ENCODE peak calls at places on chromosomes 11 and 22, in ten cellular contexts. W, T, I, D, X, N, L, U, J and V are unnamed samples.

GRCh38 chr11:96267490-96268010 is 75.4 kb downstream of the MAML2 start:
- DNase-seq in W (no peak), T (no peak), I (no peak), D (no peak), X (no peak), N (peak; percentile 87), L (no peak), U (no peak), J (peak; percentile 81), V (peak; percentile 84)

GRCh38 chr11:10918275-10918674 is 60.4 kb upstream of the ZBED5 start:
- DNase-seq in W (no peak), T (no peak), I (no peak), D (no peak), X (no peak), N (no peak), L (no peak), U (no peak), J (no peak), V (no peak)

GRCh38 chr11:65793144-65793581 is 6.3 kb downstream of the OVOL1 start:
- DNase-seq in W (no peak), T (peak; percentile 92), I (peak; percentile 88), D (no peak), X (no peak), N (no peak), L (peak; percentile 93), U (peak; percentile 76), J (no peak), V (no peak)

GRCh38 chr11:133238455-133238854 is 293.8 kb downstream of the OPCML start:
- DNase-seq in W (no peak), T (no peak), I (no peak), D (no peak), X (no peak), N (no peak), L (no peak), U (no peak), J (no peak), V (no peak)

GRCh38 chr11:45146072-45147016 is at the start of gene PRDM11:
- DNase-seq in W (peak; percentile 77), T (peak; percentile 47), I (peak; percentile 76), D (peak; percentile 60), X (peak; percentile 73), N (peak; percentile 69), L (peak; percentile 90), U (peak; percentile 71), J (peak; percentile 45), V (peak; percentile 68)

GRCh38 chr11:112216591-112217105 is 9.6 kb upstream of the PTS start:
- DNase-seq in W (peak; percentile 63), T (no peak), I (no peak), D (no peak), X (no peak), N (no peak), L (no peak), U (no peak), J (no peak), V (no peak)

GRCh38 chr22:29621761-29622526 is 18.5 kb downstream of the NF2 start:
- DNase-seq in W (peak; percentile 99), T (no peak), I (no peak), D (no peak), X (no peak), N (no peak), L (no peak), U (no peak), J (no peak), V (no peak)

GRCh38 chr11:131672191-131672590 is 301.8 kb downstream of the NTM start:
- DNase-seq in W (no peak), T (no peak), I (no peak), D (no peak), X (no peak), N (no peak), L (no peak), U (no peak), J (no peak), V (no peak)

GRCh38 chr11:62071408-62071807 is 52.4 kb upstream of the INCENP start:
- DNase-seq in W (peak; percentile 17), T (no peak), I (no peak), D (no peak), X (no peak), N (no peak), L (no peak), U (no peak), J (no peak), V (no peak)

GRCh38 chr11:23364076-23364475 is 503.8 kb upstream of the CCDC179 start:
- DNase-seq in W (no peak), T (no peak), I (no peak), D (no peak), X (no peak), N (no peak), L (no peak), U (no peak), J (no peak), V (no peak)

GRCh38 chr11:6603287-6604080 is at the start of the genes ILK and RRP8:
- DNase-seq in W (peak; percentile 90), T (peak; percentile 90), I (peak; percentile 94), D (peak; percentile 92), X (peak; percentile 92), N (peak; percentile 95), L (peak; percentile 96), U (peak; percentile 94), J (peak; percentile 94), V (peak; percentile 95)
- TF ChIP-seq CTCF in W (peak; percentile 18), T (no peak), I (no peak), D (no peak), X (no peak), N (no peak), L (peak; percentile 19), U (no peak), J (no peak), V (no peak)

GRCh38 chr22:27601195-27601594 is 200.4 kb downstream of the MN1 start:
- DNase-seq in W (peak; percentile 18), T (no peak), I (no peak), D (no peak), X (no peak), N (no peak), L (no peak), U (no peak), J (no peak), V (no peak)

GRCh38 chr22:27594474-27595134 is 207.0 kb downstream of the MN1 start:
- DNase-seq in W (no peak), T (no peak), I (no peak), D (no peak), X (no peak), N (no peak), L (no peak), U (no peak), J (no peak), V (no peak)

GRCh38 chr22:27596133-27596905 is 205.2 kb downstream of the MN1 start:
- DNase-seq in W (no peak), T (no peak), I (no peak), D (no peak), X (no peak), N (no peak), L (no peak), U (no peak), J (no peak), V (no peak)

GRCh38 chr22:27598792-27599191 is 202.8 kb downstream of the MN1 start:
- DNase-seq in W (no peak), T (no peak), I (no peak), D (no peak), X (no peak), N (no peak), L (no peak), U (no peak), J (no peak), V (no peak)

GRCh38 chr22:27597703-27598444 is 203.7 kb downstream of the MN1 start:
- DNase-seq in W (peak; percentile 45), T (no peak), I (no peak), D (no peak), X (no peak), N (no peak), L (no peak), U (no peak), J (no peak), V (no peak)
- TF ChIP-seq CTCF in W (no peak), T (no peak), I (no peak), D (no peak), X (no peak), N (no peak), L (no peak), U (no peak), J (no peak), V (no peak)

DNA sequence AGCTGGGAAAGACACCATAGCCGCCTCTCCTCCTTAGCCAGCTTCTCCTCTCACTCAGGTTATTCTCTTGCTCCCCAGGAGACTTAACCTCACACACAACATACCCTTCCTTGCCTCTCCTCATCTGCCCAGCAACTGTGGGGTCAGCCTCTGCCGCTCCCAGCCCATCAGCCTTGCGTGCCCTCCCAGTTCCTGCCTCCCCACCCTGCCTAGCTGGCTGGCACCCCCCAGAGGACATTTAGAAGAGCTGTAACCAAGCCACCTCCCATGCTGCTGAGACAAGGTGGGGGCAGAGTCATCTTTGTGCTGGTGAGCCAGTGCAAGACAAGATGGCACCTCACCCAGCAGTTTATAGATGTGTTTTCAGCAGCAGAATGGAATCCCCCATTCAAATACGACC is 38.2 kb downstream of the TOM1 start:
- DNase-seq in W (no peak), T (no peak), I (no peak), D (no peak), X (no peak), N (peak; percentile 45), L (no peak), U (no peak), J (no peak), V (no peak)
- TF ChIP-seq CTCF in W (no peak), T (no peak), I (no peak), D (no peak), X (no peak), N (peak; percentile 33), L (no peak), U (no peak), J (peak; percentile 19), V (peak; percentile 10)

GRCh38 chr22:41197808-41198585 is 7.1 kb upstream of the L3MBTL2 start:
- DNase-seq in W (peak; percentile 47), T (no peak), I (peak; percentile 56), D (peak; percentile 30), X (no peak), N (no peak), L (peak; percentile 73), U (no peak), J (no peak), V (no peak)
- TF ChIP-seq CTCF in W (peak; percentile 2), T (no peak), I (peak; percentile 12), D (no peak), X (peak; percentile 55), N (no peak), L (no peak), U (no peak), J (no peak), V (no peak)

DNA sequence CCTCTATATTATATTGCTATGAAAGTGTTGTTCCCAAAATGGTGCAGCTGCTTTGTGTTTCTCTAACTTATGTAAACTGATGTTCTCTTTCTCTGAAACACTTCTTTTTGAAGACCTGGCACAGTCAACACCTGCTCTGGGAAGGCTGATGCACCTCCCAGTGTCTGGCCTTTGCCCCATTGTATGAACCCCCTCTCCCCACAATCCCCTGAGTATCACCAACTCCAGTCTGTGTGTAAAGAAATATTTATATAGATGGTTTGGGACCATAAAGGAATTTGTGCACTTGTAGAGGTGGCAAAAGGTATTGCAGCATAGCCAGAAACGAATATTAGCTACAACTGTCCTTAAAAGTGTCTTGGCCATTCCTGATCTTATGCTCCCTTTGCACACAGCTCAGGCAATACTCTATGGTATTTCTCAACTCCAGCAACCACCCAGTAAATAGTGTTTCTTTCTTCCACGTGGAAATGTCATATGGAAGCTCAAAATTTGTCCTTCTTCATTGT is 365.2 kb upstream of the DDI1 start:
- DNase-seq in W (no peak), T (no peak), I (no peak), D (no peak), X (no peak), N (no peak), L (no peak), U (no peak), J (no peak), V (no peak)
- TF ChIP-seq CTCF in W (peak; percentile 11), T (no peak), I (no peak), D (peak; percentile 47), X (peak; percentile 55), N (peak; percentile 20), L (no peak), U (no peak), J (no peak), V (no peak)